ENCODE peak calls at places on chromosomes 16 and 17, in nine cellular contexts. R is A549, W is endodermal cell, B is thoracic aorta, U is lower lobe of right lung, J is neuronal stem cell, C is PC-3, V is tibial nerve, P is mucosa of descending colon. L is an unnamed sample. For H3K9me3, the result is how much of the 10 kb centered on the place peaks cover.

GRCh38 chr16:68740628-68741346 is 3.7 kb downstream of the CDH1 start:
- DNase-seq in B (no peak), W (no peak), C (no peak), V (no peak), U (no peak), J (no peak), P (no peak), R (no peak), L (no peak)

GRCh38 chr16:73319747-73320146 is 271.8 kb upstream of the ZFHX3 start:
- DNase-seq in V (no peak), U (no peak), W (no peak), J (peak), P (no peak), R (no peak), C (no peak), B (no peak), L (no peak)

GRCh38 chr17:57327176-57327970 is 71.0 kb downstream of the MSI2 start:
- DNase-seq in P (no peak), R (no peak), B (no peak), C (no peak), W (no peak), J (no peak), U (no peak), V (no peak), L (no peak)

GRCh38 chr17:51351890-51352289 is 91.5 kb downstream of the UTP18 start:
- DNase-seq in J (no peak), U (no peak), P (no peak), W (no peak), C (no peak), B (no peak), V (no peak), R (no peak), L (peak)

GRCh38 chr16:78321611-78322010 is 222.2 kb downstream of the WWOX start:
- DNase-seq in C (no peak), V (no peak), U (no peak), B (no peak), P (no peak), J (no peak), R (no peak), W (peak), L (no peak)

GRCh38 chr17:81064746-81065475 is 30.0 kb downstream of the BAIAP2 start:
- DNase-seq in R (no peak), J (no peak), C (no peak), B (no peak), W (peak), V (no peak), U (no peak), P (no peak), L (no peak)

GRCh38 chr16:77169650-77170236 is 21.2 kb upstream of the MON1B start:
- DNase-seq in W (peak), C (peak), U (no peak), B (no peak), R (peak), P (no peak), V (no peak), J (peak), L (no peak)

GRCh38 chr17:47099451-47099986 is 89.6 kb downstream of the CDC27 start:
- DNase-seq in P (no peak), V (no peak), R (no peak), B (no peak), C (no peak), J (no peak), W (peak), U (no peak), L (no peak)

GRCh38 chr17:8290043-8290442 is 1.6 kb downstream of the RANGRF start:
- DNase-seq in J (no peak), R (no peak), W (no peak), B (no peak), P (no peak), C (peak), U (no peak), V (no peak), L (no peak)

DNA sequence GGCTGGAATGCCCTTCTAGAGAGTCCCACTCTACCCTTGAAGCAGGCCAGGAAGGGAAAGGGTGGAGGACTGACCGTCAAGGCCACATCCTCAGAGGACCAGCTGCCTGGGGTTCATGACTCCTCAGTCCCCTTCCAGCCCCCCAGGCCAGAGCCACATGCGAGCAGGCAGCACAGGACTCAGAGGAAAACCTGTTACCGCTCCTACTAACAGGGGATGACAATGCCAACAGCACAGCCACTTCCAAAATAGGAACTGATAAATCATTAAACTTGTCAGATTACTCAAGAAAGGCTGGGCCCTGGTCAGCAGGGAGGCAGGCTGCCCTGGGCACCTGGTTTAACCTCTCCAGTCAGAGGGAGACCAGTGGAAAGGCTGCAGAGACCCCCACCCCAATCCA is 206.2 kb upstream of the SDK2 start:
- DNase-seq in U (no peak), V (no peak), W (no peak), C (no peak), B (no peak), J (no peak), R (no peak), P (no peak), L (no peak)
- H3K9me3 ChIP-seq in U (under half), V (under half), W (under half), C (under half), B (under half), J (under half), R (under half), P (under half), L (under half)

GRCh38 chr17:72117748-72118587 is 2.9 kb upstream of the SOX9 start:
- DNase-seq in R (no peak), V (no peak), J (no peak), W (peak), U (no peak), P (no peak), B (no peak), C (no peak), L (no peak)
- H3K9me3 ChIP-seq in R (under half), V (under half), J (under half), W (under half), U (under half), P (under half), B (under half), C (under half), L (under half)

GRCh38 chr16:35214840-35215239 is 1755.4 kb downstream of the TP53TG3F start:
- DNase-seq in W (no peak), V (no peak), J (no peak), P (no peak), U (no peak), R (no peak), C (no peak), B (no peak), L (no peak)
- H3K9me3 ChIP-seq in W (half or more), V (under half), J (under half), P (under half), U (under half), R (under half), C (under half), B (under half), L (under half)

GRCh38 chr17:22694362-22695227 is 1002.3 kb downstream of the KCNJ18 start:
- DNase-seq in W (peak), P (no peak), J (no peak), R (no peak), B (no peak), C (no peak), U (no peak), V (no peak), L (no peak)
- H3K9me3 ChIP-seq in W (half or more), P (half or more), J (under half), R (under half), B (under half), C (under half), U (under half), V (under half), L (under half)

GRCh38 chr17:70886648-70887047 is 717.3 kb downstream of the KCNJ2 start:
- DNase-seq in C (no peak), W (no peak), V (no peak), P (no peak), J (no peak), B (no peak), U (no peak), R (no peak), L (no peak)
- H3K9me3 ChIP-seq in C (under half), W (under half), V (under half), P (under half), J (under half), B (under half), U (under half), R (under half), L (under half)

L was measured in ovary.